ENCODE peak calls at places on chromosomes 12 and 14, in five cellular contexts. I, B, C, A and T are unnamed samples.
A peak's percentile ranks its signal among the peaks of the same experiment; 100 is the strongest.

GRCh38 chr14:30283822-30284446 is 275.0 kb upstream of the G2E3 start:
- DNase-seq in I (no peak), B (no peak), C (peak; percentile 19), A (peak; percentile 87), T (peak; percentile 17)

GRCh38 chr12:7439579-7440505 is 4.1 kb downstream of the CD163L1 start:
- DNase-seq in I (peak; percentile 75), B (no peak), C (no peak), A (no peak), T (peak; percentile 53)

GRCh38 chr12:94771741-94772140 is 121.4 kb upstream of the TMCC3 start:
- DNase-seq in I (no peak), B (no peak), C (no peak), A (no peak), T (no peak)

GRCh38 chr12:54628186-54628846 is 6.4 kb downstream of the LACRT start:
- DNase-seq in I (no peak), B (no peak), C (no peak), A (no peak), T (no peak)

GRCh38 chr12:118680361-118680963 is 300.9 kb upstream of the SRRM4 start:
- DNase-seq in I (no peak), B (no peak), C (no peak), A (peak; percentile 42), T (no peak)

GRCh38 chr12:91289072-91289471 is 106.5 kb upstream of the DCN start:
- DNase-seq in I (no peak), B (no peak), C (no peak), A (no peak), T (no peak)

GRCh38 chr14:99820702-99821331 is 27.6 kb downstream of the EML1 start:
- DNase-seq in I (no peak), B (no peak), C (no peak), A (no peak), T (no peak)

GRCh38 chr14:93095742-93096510 is 19.8 kb downstream of the ITPK1 start:
- DNase-seq in I (no peak), B (no peak), C (no peak), A (no peak), T (no peak)

GRCh38 chr14:101665478-101666078 is 95.9 kb upstream of the PPP2R5C start:
- DNase-seq in I (no peak), B (no peak), C (peak; percentile 57), A (peak; percentile 92), T (peak; percentile 80)

DNA sequence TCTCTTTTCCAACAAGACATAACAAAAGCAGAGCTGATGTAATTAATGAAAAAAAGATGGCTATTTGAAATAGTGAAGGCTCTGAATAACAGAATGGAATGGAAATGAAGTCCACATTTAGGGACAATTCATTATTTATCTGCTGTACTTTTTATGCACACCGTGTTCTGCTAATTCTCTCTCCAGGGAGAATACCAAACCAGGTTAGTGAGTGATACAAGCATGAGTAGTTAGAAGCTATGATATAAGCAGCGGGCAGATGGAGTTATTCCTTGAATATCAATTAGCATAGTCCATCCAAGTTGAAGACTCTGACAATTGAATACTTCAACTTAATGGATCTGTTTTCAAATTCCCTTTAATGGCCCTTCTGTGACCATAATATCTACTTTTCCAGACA is 162.1 kb upstream of the TMTC2 start:
- DNase-seq in I (no peak), B (no peak), C (no peak), A (no peak), T (no peak)
- H3K4me1 ChIP-seq in I (no peaks in the 10 kb centered on the region), B (no peaks in the 10 kb centered on the region), C (no peaks in the 10 kb centered on the region), A (no peaks in the 10 kb centered on the region), T (peaks cover 21% of the 10 kb centered on the region)

GRCh38 chr12:93426406-93426805 is 15.3 kb downstream of the UBE2N start:
- DNase-seq in I (no peak), B (no peak), C (no peak), A (no peak), T (no peak)

GRCh38 chr12:93429448-93429847 is 12.3 kb downstream of the UBE2N start:
- DNase-seq in I (no peak), B (no peak), C (no peak), A (no peak), T (no peak)

GRCh38 chr12:93430280-93430679 is 11.5 kb downstream of the UBE2N start:
- DNase-seq in I (no peak), B (no peak), C (no peak), A (no peak), T (no peak)

GRCh38 chr12:93427779-93428564 is 13.8 kb downstream of the UBE2N start:
- DNase-seq in I (no peak), B (no peak), C (no peak), A (no peak), T (no peak)

DNA sequence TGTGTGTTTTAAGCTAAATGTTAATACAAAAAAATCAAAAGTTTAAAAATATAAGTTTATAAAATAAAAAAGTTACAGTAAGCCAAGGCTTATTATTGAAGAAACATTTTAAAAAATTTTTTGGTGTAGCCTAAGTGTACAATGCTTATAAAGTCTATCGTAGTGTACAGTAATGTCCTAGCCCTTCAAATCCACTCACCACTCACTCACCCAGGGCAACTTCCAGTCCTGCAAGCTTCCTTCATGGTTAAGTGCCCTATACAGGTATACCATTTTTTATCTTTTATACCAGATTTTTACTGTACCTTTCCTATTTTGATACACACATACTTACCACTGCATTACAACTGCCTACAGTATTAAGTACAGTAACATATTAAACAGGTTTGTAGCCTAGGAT is 11.9 kb downstream of the UBE2N start:
- DNase-seq in I (no peak), B (no peak), C (no peak), A (no peak), T (no peak)
- H3K4me1 ChIP-seq in I (peaks cover 11% of the 10 kb centered on the region), B (peaks cover 80% of the 10 kb centered on the region), C (no peaks in the 10 kb centered on the region), A (peaks cover 23% of the 10 kb centered on the region), T (peaks cover 38% of the 10 kb centered on the region)

GRCh38 chr12:27449011-27449410 is 2.5 kb downstream of the SMCO2 start:
- DNase-seq in I (no peak), B (no peak), C (no peak), A (no peak), T (no peak)
- H3K4me1 ChIP-seq in I (no peaks in the 10 kb centered on the region), B (peaks cover 4% of the 10 kb centered on the region), C (no peaks in the 10 kb centered on the region), A (peaks cover 5% of the 10 kb centered on the region), T (no peaks in the 10 kb centered on the region)

GRCh38 chr14:64704743-64705405 is 650 bp downstream of the PLEKHG3 start:
- DNase-seq in I (peak; percentile 87), B (peak; percentile 57), C (no peak), A (no peak), T (no peak)
- H3K4me1 ChIP-seq in I (no peaks in the 10 kb centered on the region), B (peaks cover 73% of the 10 kb centered on the region), C (peaks cover 62% of the 10 kb centered on the region), A (no peaks in the 10 kb centered on the region), T (peaks cover 59% of the 10 kb centered on the region)